ENCODE peak calls at places on chromosomes 5 and 9, in six cellular contexts. N is stomach, Y is DMS53, C is HFFc6, E is skeletal muscle cell, Q is H9. R is an unnamed sample.

GRCh38 chr9:78972303-78973002 is 599.3 kb upstream of the TLE4 start:
- DNase-seq in N (no peak), Y (peak), C (no peak), E (no peak), Q (no peak), R (no peak)

GRCh38 chr5:59218424-59219045 is 635.7 kb downstream of the RAB3C start:
- DNase-seq in N (no peak), Y (peak), C (no peak), E (no peak), Q (no peak), R (no peak)

GRCh38 chr5:98769006-98769255 is 4.5 kb upstream of the RGMB start:
- DNase-seq in N (peak), Y (peak), C (no peak), E (no peak), Q (no peak), R (no peak)

GRCh38 chr9:18610956-18611355 is 137.0 kb downstream of the ADAMTSL1 start:
- DNase-seq in N (no peak), Y (peak), C (no peak), E (peak), Q (no peak), R (no peak)

GRCh38 chr5:93622240-93622885 is 39.3 kb downstream of the NR2F1 start:
- DNase-seq in N (no peak), Y (peak), C (peak), E (no peak), Q (no peak), R (peak)

GRCh38 chr5:124909734-124910133 is 163.3 kb upstream of the ZNF608 start:
- DNase-seq in N (no peak), Y (peak), C (no peak), E (no peak), Q (no peak), R (no peak)

GRCh38 chr9:131776036-131776435 is 36.2 kb upstream of the RAPGEF1 start:
- DNase-seq in N (no peak), Y (no peak), C (no peak), E (no peak), Q (no peak), R (no peak)

GRCh38 chr5:56450766-56451165 is 217.6 kb upstream of the ANKRD55 start:
- DNase-seq in N (no peak), Y (no peak), C (no peak), E (no peak), Q (no peak), R (no peak)

GRCh38 chr9:126157409-126157808 is 169.2 kb upstream of the MVB12B start:
- DNase-seq in N (peak), Y (no peak), C (no peak), E (no peak), Q (no peak), R (no peak)

GRCh38 chr5:149931992-149932436 is 12.6 kb downstream of the PDE6A start:
- DNase-seq in N (no peak), Y (peak), C (no peak), E (no peak), Q (no peak), R (no peak)

GRCh38 chr5:172180936-172181335 is 7.1 kb downstream of the STK10 start:
- DNase-seq in N (no peak), Y (no peak), C (no peak), E (no peak), Q (no peak), R (peak)

GRCh38 chr5:78677777-78678668 is 29.5 kb upstream of the LHFPL2 start:
- DNase-seq in N (no peak), Y (peak), C (peak), E (peak), Q (no peak), R (peak)

GRCh38 chr5:761206-761771 is 23.2 kb downstream of the ZDHHC11B start:
- DNase-seq in N (peak), Y (no peak), C (no peak), E (no peak), Q (no peak), R (no peak)

GRCh38 chr5:116740771-116741170 is 166.1 kb upstream of the SEMA6A start:
- DNase-seq in N (no peak), Y (no peak), C (no peak), E (no peak), Q (no peak), R (no peak)

GRCh38 chr5:139638090-139638735 is 9.9 kb upstream of the CXXC5 start:
- DNase-seq in N (peak), Y (peak), C (peak), E (no peak), Q (no peak), R (peak)

GRCh38 chr9:12738296-12738695 is 36.5 kb upstream of the LURAP1L start:
- DNase-seq in N (no peak), Y (no peak), C (no peak), E (no peak), Q (no peak), R (no peak)

GRCh38 chr5:180332861-180333260 is 20.3 kb downstream of the GFPT2 start:
- DNase-seq in N (no peak), Y (no peak), C (no peak), E (no peak), Q (no peak), R (no peak)

GRCh38 chr5:169511708-169512107 is 71.9 kb upstream of the SPDL1 start:
- DNase-seq in N (no peak), Y (no peak), C (no peak), E (no peak), Q (no peak), R (no peak)

GRCh38 chr9:114370251-114370984 is 17.4 kb downstream of the AKNA start:
- DNase-seq in N (no peak), Y (no peak), C (no peak), E (no peak), Q (peak), R (no peak)